ENCODE peak calls at places on chromosome 16, in four cellular contexts. J is esophagus squamous epithelium, G is ascending aorta, P is tibial nerve. Q is an unnamed sample.

GRCh38 chr16:58836427-58836826 is 102.3 kb upstream of the GOT2 start:
- DNase-seq in P (no peak), G (no peak), J (no peak), Q (no peak)

GRCh38 chr16:54123766-54124165 is 162.8 kb downstream of the IRX3 start:
- DNase-seq in J (no peak), G (no peak), P (no peak), Q (no peak)

GRCh38 chr16:81542609-81543570 is 98.3 kb downstream of the CMIP start:
- DNase-seq in J (no peak), P (no peak), G (no peak), Q (no peak)

GRCh38 chr16:31354394-31355291 is at the start of gene ITGAX:
- DNase-seq in J (no peak), G (peak; percentile 77), P (peak; percentile 53), Q (no peak)

GRCh38 chr16:85321856-85322271 is 209.6 kb upstream of the CIBAR2 start:
- DNase-seq in G (peak; percentile 99), P (peak; percentile 93), J (no peak), Q (peak; percentile 96)

GRCh38 chr16:15694499-15694898 is 44.5 kb downstream of the NDE1 start:
- DNase-seq in G (no peak), J (no peak), P (no peak), Q (no peak)

GRCh38 chr16:3444032-3444388 is 530 bp downstream of the NAA60 start:
- DNase-seq in G (no peak), J (no peak), P (no peak), Q (no peak)

GRCh38 chr16:47392114-47392513 is 68.7 kb downstream of the ITFG1 start:
- DNase-seq in P (no peak), J (no peak), G (no peak), Q (no peak)

GRCh38 chr16:19382887-19383816 is 34.5 kb upstream of the TMC5 start:
- DNase-seq in P (no peak), G (no peak), J (no peak), Q (no peak)

GRCh38 chr16:17131351-17131750 is 339.4 kb downstream of the XYLT1 start:
- DNase-seq in J (no peak), P (no peak), G (no peak), Q (no peak)

GRCh38 chr16:17135439-17135838 is 335.3 kb downstream of the XYLT1 start:
- DNase-seq in J (no peak), P (no peak), G (no peak), Q (no peak)

GRCh38 chr16:17134586-17134985 is 336.2 kb downstream of the XYLT1 start:
- DNase-seq in P (no peak), G (peak; percentile 12), J (no peak), Q (no peak)

GRCh38 chr16:17130733-17131132 is 340.0 kb downstream of the XYLT1 start:
- DNase-seq in P (no peak), G (no peak), J (no peak), Q (no peak)

DNA sequence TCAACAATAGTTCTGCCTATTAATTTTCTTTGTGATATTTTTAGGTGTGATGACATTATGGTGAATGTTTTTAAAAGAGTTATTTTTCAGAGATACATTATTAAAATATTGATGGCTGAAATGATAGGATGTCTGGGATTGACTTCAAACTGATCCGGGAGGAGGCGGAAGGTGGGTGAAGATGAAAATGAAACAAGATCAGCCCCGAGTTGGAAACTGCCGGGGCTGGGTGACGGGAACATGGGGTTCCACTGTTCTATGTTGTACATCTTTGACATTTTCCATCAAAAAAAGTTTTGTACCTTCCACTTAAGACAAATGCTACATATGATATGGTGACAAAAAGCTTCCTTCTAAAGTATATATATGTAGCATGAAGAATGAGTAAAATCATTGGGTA is 336.9 kb downstream of the XYLT1 start:
- DNase-seq in P (no peak), G (no peak), J (no peak), Q (no peak)
- H3K4me1 ChIP-seq in P (no peaks in the 10 kb centered on the region), G (no peaks in the 10 kb centered on the region), J (no peaks in the 10 kb centered on the region), Q (no peaks in the 10 kb centered on the region)

DNA sequence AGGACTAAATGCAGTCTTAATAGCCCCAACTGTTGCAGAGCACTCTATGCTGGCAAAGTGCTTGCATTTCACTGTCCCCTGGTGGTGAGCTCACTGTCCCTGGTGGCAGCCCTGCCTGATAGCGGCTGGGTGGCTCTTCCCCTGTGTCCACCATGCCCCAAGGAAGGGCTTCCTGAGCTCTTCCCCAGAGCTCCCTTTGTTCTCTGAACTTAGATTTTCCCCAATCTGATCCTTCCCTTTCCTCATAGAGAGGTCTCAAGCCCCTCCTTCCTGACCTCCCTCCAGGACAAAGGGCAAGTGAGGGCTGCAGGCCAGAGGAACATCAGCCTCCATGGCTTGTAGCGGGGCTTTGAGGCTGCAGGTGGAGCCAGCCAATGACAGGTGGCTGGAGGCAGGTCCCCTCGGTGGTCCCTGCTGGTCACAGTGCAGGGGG is 17.0 kb downstream of the BEAN1 start:
- DNase-seq in P (no peak), J (no peak), G (peak; percentile 50), Q (no peak)
- TF ChIP-seq CTCF in P (no peak), J (no peak), G (no peak), Q (no peak)

DNA sequence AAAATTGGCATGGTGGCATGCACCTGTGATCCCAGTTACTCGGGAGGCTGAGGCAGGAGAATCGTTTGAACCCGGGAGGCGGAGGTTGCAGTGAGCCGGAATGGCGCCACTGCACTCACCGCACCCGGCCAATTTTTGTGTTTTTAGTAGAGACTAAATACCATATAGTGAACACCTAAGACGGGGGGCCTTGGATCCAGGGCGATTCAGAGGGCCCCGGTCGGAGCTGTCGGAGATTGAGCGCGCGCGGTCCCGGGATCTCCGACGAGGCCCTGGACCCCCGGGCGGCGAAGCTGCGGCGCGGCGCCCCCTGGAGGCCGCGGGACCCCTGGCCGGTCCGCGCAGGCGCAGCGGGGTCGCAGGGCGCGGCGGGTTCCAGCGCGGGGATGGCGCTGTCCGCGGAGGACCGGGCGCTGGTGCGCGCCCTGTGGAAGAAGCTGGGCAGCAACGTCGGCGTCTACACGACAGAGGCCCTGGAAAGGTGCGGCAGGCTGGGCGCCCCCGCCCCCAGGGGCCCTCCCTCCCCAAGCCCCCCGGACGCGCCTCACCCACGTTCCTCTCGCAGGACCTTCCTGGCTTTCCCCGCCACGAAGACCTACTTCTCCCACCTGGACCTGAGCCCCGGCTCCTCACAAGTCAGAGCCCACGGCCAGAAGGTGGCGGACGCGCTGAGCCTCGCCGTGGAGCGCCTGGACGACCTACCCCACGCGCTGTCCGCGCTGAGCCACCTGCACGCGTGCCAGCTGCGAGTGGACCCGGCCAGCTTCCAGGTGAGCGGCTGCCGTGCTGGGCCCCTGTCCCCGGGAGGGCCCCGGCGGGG is at the start of gene HBQ1:
- DNase-seq in J (no peak), G (no peak), P (no peak), Q (no peak)
- H3K4me3 ChIP-seq in J (peak within 1 kb of the TSS; percentile 61), G (peak within 1 kb of the TSS; percentile 49), P (peak within 1 kb of the TSS; percentile 33), Q (peak within 1 kb of the TSS; percentile 20)

DNA sequence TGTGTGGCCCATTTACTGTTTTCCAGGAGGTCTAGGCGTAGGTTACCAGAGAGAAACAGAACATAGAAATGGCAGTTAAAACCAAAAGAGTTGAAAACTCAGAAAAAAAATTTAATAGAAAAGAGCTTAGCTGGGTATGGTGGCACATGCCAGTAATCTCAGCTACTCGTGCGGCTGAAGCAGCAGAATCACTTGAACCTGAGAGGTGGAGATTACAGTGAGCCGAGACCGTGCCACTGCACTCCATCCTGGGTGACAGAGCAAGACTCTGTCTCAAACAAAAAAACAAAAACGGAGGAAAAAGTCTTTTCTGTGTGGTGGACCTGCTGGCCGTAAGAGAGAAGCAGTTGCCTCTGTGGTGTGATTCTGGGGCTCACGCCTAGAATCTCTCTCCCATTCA is 35.8 kb downstream of the MRTFB start:
- DNase-seq in G (no peak), P (no peak), J (no peak), Q (no peak)
- H3K4me1 ChIP-seq in G (peaks cover 13% of the 10 kb centered on the region), P (no peaks in the 10 kb centered on the region), J (peaks cover 62% of the 10 kb centered on the region), Q (peaks cover 79% of the 10 kb centered on the region)

DNA sequence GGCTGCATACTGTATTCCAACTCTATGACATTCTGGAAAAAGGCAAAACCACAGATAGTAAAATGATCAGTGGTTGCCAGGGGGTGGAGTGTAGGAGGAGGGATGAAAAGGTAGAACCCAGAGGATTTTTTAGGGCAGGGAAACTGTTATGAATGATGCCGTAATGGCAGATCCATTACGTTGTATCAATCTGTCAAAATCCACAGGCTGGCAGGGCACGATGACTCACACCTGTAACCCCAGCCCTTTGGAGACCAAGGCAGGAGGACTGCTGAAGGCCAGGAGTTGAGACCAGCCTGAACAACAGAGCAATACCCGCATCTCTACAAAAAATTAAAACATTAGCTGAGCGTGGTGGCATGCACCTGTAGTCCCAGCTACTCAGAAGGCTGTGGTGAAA is 91.8 kb downstream of the RMI2 start:
- DNase-seq in J (no peak), P (no peak), G (no peak), Q (no peak)
- TF ChIP-seq CTCF in J (no peak), P (no peak), G (no peak), Q (no peak)

DNA sequence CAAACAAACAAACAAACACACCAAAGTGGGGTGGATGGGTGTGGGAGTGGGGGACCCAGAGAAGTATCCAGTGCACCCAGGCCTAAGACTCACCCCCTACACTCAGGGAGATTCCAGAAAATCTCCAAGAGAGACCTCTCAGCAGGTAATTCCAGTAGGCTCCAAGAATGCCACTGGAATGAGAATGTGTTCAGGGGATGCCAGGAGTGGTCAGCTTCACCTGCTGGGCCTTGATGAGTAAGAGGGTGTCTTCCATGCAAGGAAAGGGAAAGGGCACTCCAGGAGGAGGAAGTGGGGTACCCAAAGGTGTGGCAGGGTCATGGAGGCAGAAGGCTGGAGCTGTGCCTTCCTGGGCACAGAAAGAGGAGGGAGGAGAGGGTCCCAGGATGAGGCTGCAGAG is 9.9 kb downstream of the CDH1 start:
- DNase-seq in J (no peak), P (no peak), G (no peak), Q (no peak)
- H3K4me3 ChIP-seq in J (no peak overlapping the region), P (no peak overlapping the region), G (no peak overlapping the region), Q (no peak overlapping the region)

DNA sequence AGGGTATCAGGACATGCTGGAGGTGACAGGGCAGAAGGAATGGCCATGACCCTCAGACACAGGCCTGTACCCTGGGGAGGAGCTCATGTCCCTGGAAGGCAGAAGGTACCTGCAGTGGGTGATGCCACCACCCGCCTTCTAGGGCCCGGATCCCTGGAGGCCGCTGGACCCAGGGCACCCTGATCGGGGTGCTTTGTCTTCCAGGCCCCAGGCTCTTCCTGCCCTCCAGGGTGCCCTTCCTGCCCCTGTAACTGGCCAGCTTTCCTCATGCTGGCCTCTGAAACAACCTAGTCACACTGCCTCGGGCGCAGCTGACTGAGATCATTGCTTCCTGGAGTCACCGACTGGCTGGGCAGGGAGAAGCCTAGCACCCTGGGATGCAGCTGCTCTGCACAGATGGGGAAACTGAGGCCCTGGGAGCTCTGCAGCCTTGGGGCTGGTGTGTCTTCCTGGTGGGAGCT is 5.8 kb downstream of the ADCY7 start:
- DNase-seq in P (no peak), J (no peak), G (no peak), Q (no peak)
- H3K4me1 ChIP-seq in P (no peaks in the 10 kb centered on the region), J (peaks cover 2% of the 10 kb centered on the region), G (peaks cover 3% of the 10 kb centered on the region), Q (peaks cover 10% of the 10 kb centered on the region)